ENCODE peak calls at places on chromosomes 1 and 21, in nine cellular contexts. One of them, this sample, is unnamed.
A peak's percentile ranks its signal among the peaks of the same experiment; 100 is the strongest.

GRCh38 chr1:35475356-35475755 is 81.8 kb downstream of the KIAA0319L start:
- DNase-seq in breast epithelium: no peak
- DNase-seq in prostate gland: no peak
- DNase-seq in H1: no peak
- DNase-seq in transverse colon: no peak
- DNase-seq in stomach: no peak
- DNase-seq in HepG2: no peak
- DNase-seq in GM23338: no peak
- DNase-seq in suprapubic skin: no peak
- DNase-seq in this sample: no peak

GRCh38 chr1:42682739-42683529 is 716 bp downstream of the YBX1 start:
- DNase-seq in stomach: peak; percentile 82
- DNase-seq in prostate gland: peak; percentile 58
- DNase-seq in suprapubic skin: peak; percentile 77
- DNase-seq in breast epithelium: no peak
- DNase-seq in H1: no peak
- DNase-seq in HepG2: peak; percentile 31
- DNase-seq in GM23338: peak; percentile 57
- DNase-seq in transverse colon: peak; percentile 87
- DNase-seq in this sample: no peak

GRCh38 chr1:15455522-15455921 is 1.0 kb upstream of the CELA2A start:
- DNase-seq in HepG2: no peak
- DNase-seq in transverse colon: no peak
- DNase-seq in prostate gland: no peak
- DNase-seq in H1: no peak
- DNase-seq in suprapubic skin: no peak
- DNase-seq in GM23338: no peak
- DNase-seq in breast epithelium: no peak
- DNase-seq in stomach: no peak
- DNase-seq in this sample: no peak

GRCh38 chr1:1356796-1357401 is 1.5 kb downstream of the MXRA8 start:
- DNase-seq in suprapubic skin: no peak
- DNase-seq in transverse colon: no peak
- DNase-seq in prostate gland: no peak
- DNase-seq in breast epithelium: no peak
- DNase-seq in H1: no peak
- DNase-seq in GM23338: no peak
- DNase-seq in HepG2: no peak
- DNase-seq in stomach: peak; percentile 73
- DNase-seq in this sample: no peak

GRCh38 chr21:39022901-39023693 is 160.2 kb downstream of the PSMG1 start:
- DNase-seq in HepG2: peak; percentile 37
- DNase-seq in GM23338: peak; percentile 72
- DNase-seq in breast epithelium: no peak
- DNase-seq in suprapubic skin: no peak
- DNase-seq in H1: no peak
- DNase-seq in transverse colon: no peak
- DNase-seq in stomach: no peak
- DNase-seq in prostate gland: no peak
- DNase-seq in this sample: no peak

GRCh38 chr1:154467768-154468102 is 34.3 kb upstream of the TDRD10 start:
- DNase-seq in breast epithelium: no peak
- DNase-seq in prostate gland: no peak
- DNase-seq in transverse colon: no peak
- DNase-seq in H1: no peak
- DNase-seq in GM23338: no peak
- DNase-seq in HepG2: no peak
- DNase-seq in stomach: no peak
- DNase-seq in suprapubic skin: no peak
- DNase-seq in this sample: no peak

GRCh38 chr21:43988016-43988415 is 24.1 kb upstream of the TRAPPC10 start:
- DNase-seq in stomach: no peak
- DNase-seq in HepG2: no peak
- DNase-seq in GM23338: no peak
- DNase-seq in transverse colon: no peak
- DNase-seq in suprapubic skin: no peak
- DNase-seq in breast epithelium: no peak
- DNase-seq in prostate gland: no peak
- DNase-seq in H1: no peak
- DNase-seq in this sample: no peak

GRCh38 chr1:155125511-155125945 is 2.1 kb upstream of the EFNA1 start:
- DNase-seq in prostate gland: peak; percentile 59
- DNase-seq in stomach: no peak
- DNase-seq in H1: no peak
- DNase-seq in transverse colon: no peak
- DNase-seq in GM23338: peak; percentile 58
- DNase-seq in suprapubic skin: no peak
- DNase-seq in breast epithelium: no peak
- DNase-seq in HepG2: no peak
- DNase-seq in this sample: no peak

GRCh38 chr1:182051938-182052337 is 9.6 kb downstream of the ZNF648 start:
- DNase-seq in HepG2: no peak
- DNase-seq in transverse colon: no peak
- DNase-seq in H1: no peak
- DNase-seq in suprapubic skin: no peak
- DNase-seq in breast epithelium: no peak
- DNase-seq in prostate gland: no peak
- DNase-seq in GM23338: no peak
- DNase-seq in stomach: no peak
- DNase-seq in this sample: no peak

GRCh38 chr1:91712981-91713841 is 172.7 kb downstream of the TGFBR3 start:
- DNase-seq in breast epithelium: no peak
- DNase-seq in stomach: no peak
- DNase-seq in HepG2: no peak
- DNase-seq in GM23338: peak; percentile 22
- DNase-seq in transverse colon: peak; percentile 37
- DNase-seq in prostate gland: no peak
- DNase-seq in suprapubic skin: peak; percentile 83
- DNase-seq in H1: no peak
- DNase-seq in this sample: no peak

GRCh38 chr1:73914994-73915393 is 283.0 kb downstream of the LRRIQ3 start:
- DNase-seq in breast epithelium: no peak
- DNase-seq in GM23338: no peak
- DNase-seq in stomach: no peak
- DNase-seq in transverse colon: no peak
- DNase-seq in suprapubic skin: no peak
- DNase-seq in H1: no peak
- DNase-seq in HepG2: no peak
- DNase-seq in prostate gland: no peak
- DNase-seq in this sample: no peak

GRCh38 chr1:155186266-155186954 is 12.8 kb downstream of the TRIM46 start:
- DNase-seq in suprapubic skin: peak; percentile 48
- DNase-seq in breast epithelium: no peak
- DNase-seq in GM23338: peak; percentile 48
- DNase-seq in H1: no peak
- DNase-seq in stomach: peak; percentile 57
- DNase-seq in HepG2: no peak
- DNase-seq in prostate gland: no peak
- DNase-seq in transverse colon: no peak
- DNase-seq in this sample: no peak

GRCh38 chr1:226798427-226799411 is 59.6 kb upstream of the ITPKB start:
- DNase-seq in stomach: peak; percentile 34
- DNase-seq in transverse colon: peak; percentile 39
- DNase-seq in GM23338: no peak
- DNase-seq in HepG2: no peak
- DNase-seq in suprapubic skin: no peak
- DNase-seq in prostate gland: no peak
- DNase-seq in H1: no peak
- DNase-seq in breast epithelium: no peak
- DNase-seq in this sample: no peak

GRCh38 chr1:207798847-207799246 is 47.0 kb downstream of the CD46 start:
- DNase-seq in H1: no peak
- DNase-seq in breast epithelium: no peak
- DNase-seq in suprapubic skin: no peak
- DNase-seq in prostate gland: no peak
- DNase-seq in HepG2: no peak
- DNase-seq in stomach: no peak
- DNase-seq in GM23338: no peak
- DNase-seq in transverse colon: no peak
- DNase-seq in this sample: no peak

GRCh38 chr1:151718011-151718431 is 1.4 kb upstream of the CELF3 start:
- DNase-seq in GM23338: no peak
- DNase-seq in suprapubic skin: no peak
- DNase-seq in transverse colon: no peak
- DNase-seq in H1: no peak
- DNase-seq in prostate gland: no peak
- DNase-seq in breast epithelium: no peak
- DNase-seq in HepG2: no peak
- DNase-seq in stomach: no peak
- DNase-seq in this sample: no peak

GRCh38 chr1:55718758-55719671 is 503.9 kb upstream of the USP24 start:
- DNase-seq in GM23338: peak; percentile 11
- DNase-seq in stomach: peak; percentile 27
- DNase-seq in breast epithelium: no peak
- DNase-seq in suprapubic skin: peak; percentile 86
- DNase-seq in H1: peak; percentile 50
- DNase-seq in transverse colon: peak; percentile 47
- DNase-seq in HepG2: peak; percentile 73
- DNase-seq in prostate gland: no peak
- DNase-seq in this sample: no peak

GRCh38 chr1:156422602-156423091 is 53.6 kb downstream of the RHBG start:
- DNase-seq in prostate gland: no peak
- DNase-seq in breast epithelium: no peak
- DNase-seq in suprapubic skin: no peak
- DNase-seq in transverse colon: no peak
- DNase-seq in stomach: peak; percentile 33
- DNase-seq in H1: no peak
- DNase-seq in HepG2: no peak
- DNase-seq in GM23338: peak; percentile 65
- DNase-seq in this sample: no peak

GRCh38 chr1:219074084-219074728 is 99.5 kb upstream of the LYPLAL1 start:
- DNase-seq in H1: no peak
- DNase-seq in stomach: no peak
- DNase-seq in breast epithelium: no peak
- DNase-seq in prostate gland: no peak
- DNase-seq in transverse colon: no peak
- DNase-seq in HepG2: no peak
- DNase-seq in suprapubic skin: no peak
- DNase-seq in GM23338: no peak
- DNase-seq in this sample: no peak

DNA sequence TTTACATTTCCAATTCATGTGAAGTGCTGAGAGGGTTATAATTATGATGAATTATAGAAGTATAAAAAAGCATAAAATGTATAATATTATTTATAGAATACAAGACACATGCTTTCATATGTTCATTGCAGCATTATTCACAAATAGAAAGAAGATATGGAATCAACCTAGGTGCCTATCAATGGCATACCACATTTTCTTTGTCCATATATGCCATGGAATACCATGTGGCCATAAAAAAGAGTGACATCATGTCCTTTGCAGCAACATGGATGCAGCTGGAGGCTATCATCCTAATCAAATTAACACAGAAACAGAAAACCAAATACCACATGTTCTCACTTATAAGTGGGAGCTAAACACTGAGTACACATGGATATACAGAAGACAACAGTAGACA is 85.1 kb upstream of the C1orf105 start:
- DNase-seq in breast epithelium: no peak
- DNase-seq in prostate gland: no peak
- DNase-seq in stomach: no peak
- DNase-seq in H1: no peak
- DNase-seq in GM23338: no peak
- DNase-seq in suprapubic skin: no peak
- DNase-seq in HepG2: no peak
- DNase-seq in transverse colon: no peak
- DNase-seq in this sample: no peak
- H3K27ac ChIP-seq in breast epithelium: no peak overlapping the region
- H3K27ac ChIP-seq in prostate gland: no peak overlapping the region
- H3K27ac ChIP-seq in stomach: no peak overlapping the region
- H3K27ac ChIP-seq in H1: no peak overlapping the region
- H3K27ac ChIP-seq in GM23338: no peak overlapping the region
- H3K27ac ChIP-seq in suprapubic skin: no peak overlapping the region
- H3K27ac ChIP-seq in HepG2: no peak overlapping the region
- H3K27ac ChIP-seq in transverse colon: no peak overlapping the region
- H3K27ac ChIP-seq in this sample: peak overlapping the region; percentile 68

GRCh38 chr1:171610385-171610784 is 11.7 kb upstream of the MYOCOS start:
- DNase-seq in suprapubic skin: no peak
- DNase-seq in HepG2: no peak
- DNase-seq in GM23338: no peak
- DNase-seq in transverse colon: no peak
- DNase-seq in breast epithelium: no peak
- DNase-seq in stomach: no peak
- DNase-seq in prostate gland: no peak
- DNase-seq in H1: no peak
- DNase-seq in this sample: no peak
- TF ChIP-seq POLR2AphosphoS5 in suprapubic skin: no peak
- TF ChIP-seq POLR2AphosphoS5 in HepG2: no peak
- TF ChIP-seq POLR2AphosphoS5 in GM23338: no peak
- TF ChIP-seq POLR2AphosphoS5 in transverse colon: no peak
- TF ChIP-seq POLR2AphosphoS5 in breast epithelium: no peak
- TF ChIP-seq POLR2AphosphoS5 in stomach: no peak
- TF ChIP-seq POLR2AphosphoS5 in prostate gland: no peak
- TF ChIP-seq POLR2AphosphoS5 in H1: no peak
- TF ChIP-seq POLR2AphosphoS5 in this sample: no peak

DNA sequence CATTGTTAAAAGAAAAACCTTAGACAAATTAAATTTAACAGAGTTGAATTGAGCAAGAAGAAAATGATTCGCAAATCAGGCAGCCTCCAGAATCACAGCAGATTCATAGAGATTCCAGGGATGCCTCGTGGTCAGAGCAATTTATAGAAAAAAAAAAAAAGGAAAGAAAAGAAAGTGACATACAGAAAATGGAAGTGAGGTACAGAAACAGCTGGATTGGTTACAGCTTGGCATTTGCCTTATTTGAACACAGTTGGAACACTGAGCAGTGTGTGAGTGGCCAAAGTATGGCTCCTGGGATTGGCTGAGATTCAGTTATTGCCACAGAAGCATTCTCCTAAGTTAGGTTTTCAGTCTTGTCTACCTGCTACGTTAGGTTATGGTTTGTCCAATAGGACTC is 9.1 kb upstream of the C21orf91 start:
- DNase-seq in HepG2: no peak
- DNase-seq in H1: no peak
- DNase-seq in transverse colon: no peak
- DNase-seq in stomach: no peak
- DNase-seq in suprapubic skin: no peak
- DNase-seq in GM23338: no peak
- DNase-seq in breast epithelium: no peak
- DNase-seq in prostate gland: no peak
- DNase-seq in this sample: no peak
- H3K27ac ChIP-seq in HepG2: no peak overlapping the region
- H3K27ac ChIP-seq in H1: no peak overlapping the region
- H3K27ac ChIP-seq in transverse colon: no peak overlapping the region
- H3K27ac ChIP-seq in stomach: no peak overlapping the region
- H3K27ac ChIP-seq in suprapubic skin: no peak overlapping the region
- H3K27ac ChIP-seq in GM23338: no peak overlapping the region
- H3K27ac ChIP-seq in breast epithelium: no peak overlapping the region
- H3K27ac ChIP-seq in prostate gland: no peak overlapping the region
- H3K27ac ChIP-seq in this sample: no peak overlapping the region

DNA sequence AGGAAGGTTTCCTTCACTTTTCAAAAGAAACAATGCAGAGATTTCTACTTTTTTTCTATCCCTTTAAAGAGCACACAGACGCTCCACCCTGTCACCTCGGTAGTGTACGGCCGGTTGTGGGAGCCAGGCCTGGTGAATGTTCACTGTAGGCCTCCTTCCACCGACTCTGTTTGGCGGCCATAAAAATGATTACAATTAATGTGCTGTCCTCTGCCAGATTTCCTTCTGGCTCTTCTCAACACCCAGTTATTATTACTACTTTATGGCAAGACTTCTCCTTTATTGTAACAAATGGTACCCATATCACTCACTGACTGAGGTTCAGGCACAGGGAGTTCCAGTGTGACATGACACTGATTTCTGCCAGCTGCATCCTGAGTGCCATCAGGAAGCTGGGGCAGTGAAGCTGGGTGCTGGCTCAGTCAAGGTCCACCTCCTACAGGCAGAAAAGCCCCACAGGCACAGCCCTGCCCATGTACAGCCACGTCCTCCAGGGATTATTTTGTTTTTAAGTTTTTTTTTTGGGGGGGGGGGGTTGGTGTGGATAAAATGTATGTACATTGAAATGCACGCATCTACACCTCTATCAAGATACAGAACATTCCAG is 37.3 kb downstream of the GPR161 start:
- DNase-seq in stomach: no peak
- DNase-seq in transverse colon: no peak
- DNase-seq in breast epithelium: no peak
- DNase-seq in HepG2: no peak
- DNase-seq in H1: no peak
- DNase-seq in prostate gland: no peak
- DNase-seq in GM23338: no peak
- DNase-seq in suprapubic skin: no peak
- DNase-seq in this sample: no peak
- TF ChIP-seq POLR2AphosphoS5 in stomach: no peak
- TF ChIP-seq POLR2AphosphoS5 in transverse colon: peak; percentile 47
- TF ChIP-seq POLR2AphosphoS5 in breast epithelium: no peak
- TF ChIP-seq POLR2AphosphoS5 in HepG2: no peak
- TF ChIP-seq POLR2AphosphoS5 in H1: no peak
- TF ChIP-seq POLR2AphosphoS5 in prostate gland: peak; percentile 20
- TF ChIP-seq POLR2AphosphoS5 in GM23338: no peak
- TF ChIP-seq POLR2AphosphoS5 in suprapubic skin: no peak
- TF ChIP-seq POLR2AphosphoS5 in this sample: no peak

This sample was measured in Panc1.